ENCODE peak calls at places on chromosome 1, in seven cellular contexts. D, E, O, J, U, N and B are unnamed samples.
A peak's percentile ranks its signal among the peaks of the same experiment; 100 is the strongest.

GRCh38 chr1:245546875-245547274 is 392.1 kb downstream of the KIF26B start:
- DNase-seq in U (no peak), N (no peak), J (no peak), E (no peak), D (no peak), O (no peak), B (no peak)

GRCh38 chr1:91201174-91201573 is 179.3 kb upstream of the ZNF644 start:
- DNase-seq in E (no peak), U (no peak), J (peak; percentile 3), D (no peak), O (no peak), N (no peak), B (no peak)

GRCh38 chr1:53381790-53382401 is 54.0 kb upstream of the LRP8 start:
- DNase-seq in O (no peak), J (peak; percentile 80), D (no peak), E (no peak), U (no peak), N (peak; percentile 82), B (no peak)

GRCh38 chr1:11421443-11421842 is 57.5 kb upstream of the DISP3 start:
- DNase-seq in U (no peak), J (no peak), D (no peak), N (no peak), E (no peak), O (no peak), B (no peak)

GRCh38 chr1:90200637-90201235 is 205.8 kb downstream of the ZNF326 start:
- DNase-seq in U (no peak), O (no peak), N (no peak), D (no peak), J (no peak), E (no peak), B (no peak)

GRCh38 chr1:84635261-84635848 is 54.9 kb downstream of the SSX2IP start:
- DNase-seq in U (no peak), O (no peak), N (no peak), J (no peak), D (no peak), E (no peak), B (no peak)

GRCh38 chr1:183407474-183407873 is 10.7 kb downstream of the NMNAT2 start:
- DNase-seq in D (no peak), N (no peak), O (no peak), U (no peak), E (no peak), J (no peak), B (no peak)

GRCh38 chr1:151613275-151613867 is 1.5 kb downstream of the SNX27 start:
- DNase-seq in U (no peak), O (no peak), N (no peak), E (no peak), J (peak; percentile 30), D (no peak), B (no peak)

GRCh38 chr1:41803656-41804055 is 115.1 kb downstream of the HIVEP3 start:
- DNase-seq in D (no peak), O (no peak), N (no peak), E (no peak), J (no peak), U (no peak), B (no peak)

GRCh38 chr1:90924982-90925381 is 96.9 kb downstream of the ZNF644 start:
- DNase-seq in U (no peak), D (no peak), E (no peak), J (peak; percentile 14), O (peak; percentile 40), N (peak; percentile 51), B (no peak)

GRCh38 chr1:110829955-110830553 is 42.9 kb upstream of the CD53 start:
- DNase-seq in E (peak; percentile 31), D (peak; percentile 34), U (peak; percentile 7), J (peak; percentile 48), N (peak; percentile 0), O (peak; percentile 14), B (no peak)

GRCh38 chr1:114337417-114337816 is 173.6 kb downstream of the TRIM33 start:
- DNase-seq in D (no peak), J (no peak), O (no peak), N (no peak), U (no peak), E (no peak), B (no peak)

GRCh38 chr1:5755552-5756125 is 236.6 kb downstream of the NPHP4 start:
- DNase-seq in N (no peak), J (no peak), E (no peak), O (no peak), U (no peak), D (no peak), B (no peak)

GRCh38 chr1:235297579-235297978 is 30.4 kb downstream of the ARID4B start:
- DNase-seq in N (peak; percentile 72), J (no peak), U (no peak), O (no peak), D (peak; percentile 26), E (no peak), B (no peak)

GRCh38 chr1:117059334-117059677 is 820 bp upstream of the TTF2 start:
- DNase-seq in O (no peak), U (peak; percentile 59), J (no peak), E (peak; percentile 42), D (peak; percentile 53), N (no peak), B (no peak)

GRCh38 chr1:63774617-63775417 is 1.0 kb downstream of the ROR1 start:
- DNase-seq in U (no peak), N (peak; percentile 62), J (peak; percentile 75), O (peak; percentile 62), E (no peak), D (peak; percentile 36), B (no peak)

GRCh38 chr1:107972367-107972766 is 7.4 kb upstream of the VAV3 start:
- DNase-seq in U (no peak), J (no peak), E (no peak), N (no peak), O (no peak), D (no peak), B (no peak)

GRCh38 chr1:160403244-160403643 is 2.9 kb downstream of the VANGL2 start:
- DNase-seq in E (no peak), U (no peak), D (no peak), O (no peak), J (no peak), N (no peak), B (no peak)

GRCh38 chr1:183807549-183808168 is 2.7 kb downstream of the RGL1 start:
- DNase-seq in J (peak; percentile 85), O (no peak), E (no peak), N (peak; percentile 87), D (peak; percentile 70), U (no peak), B (no peak)

GRCh38 chr1:193614817-193615216 is 428.4 kb upstream of the B3GALT2 start:
- DNase-seq in E (no peak), J (peak; percentile 40), D (no peak), U (no peak), O (no peak), N (peak; percentile 60), B (no peak)

GRCh38 chr1:242745079-242745478 is 220.6 kb upstream of the PLD5 start:
- DNase-seq in E (no peak), D (no peak), J (no peak), N (peak; percentile 2), U (no peak), O (no peak), B (no peak)

GRCh38 chr1:91527781-91528180 is 27.1 kb downstream of the CDC7 start:
- DNase-seq in O (no peak), J (peak; percentile 38), N (no peak), U (no peak), D (no peak), E (no peak), B (no peak)

GRCh38 chr1:16015960-16016901 is 1.6 kb downstream of the HSPB7 start:
- DNase-seq in U (no peak), E (no peak), N (no peak), D (no peak), O (no peak), J (peak; percentile 46), B (no peak)

GRCh38 chr1:45929257-45929687 is 125.9 kb downstream of the MAST2 start:
- DNase-seq in D (no peak), N (peak; percentile 95), O (no peak), J (peak; percentile 70), E (peak; percentile 19), U (no peak), B (no peak)

GRCh38 chr1:150696590-150696989 is 364 bp downstream of the GOLPH3L start:
- DNase-seq in E (no peak), J (peak; percentile 13), N (no peak), D (no peak), O (no peak), U (no peak), B (no peak)